ENCODE peak calls at places on chromosomes 5 and 9, in five cellular contexts. A, X, O, N and V are unnamed samples.

GRCh38 chr5:179227578-179228311 is 117.5 kb downstream of the ADAMTS2 start:
- DNase-seq in A (no peak), O (no peak), X (peak), N (no peak), V (no peak)

GRCh38 chr9:38208206-38208901 is 139.3 kb upstream of the SHB start:
- DNase-seq in O (peak), X (no peak), N (no peak), A (no peak), V (no peak)

GRCh38 chr9:109852561-109852960 is 72.6 kb downstream of the PALM2AKAP2 start:
- DNase-seq in O (no peak), A (no peak), X (no peak), N (no peak), V (no peak)

GRCh38 chr9:104073770-104074133 is 20.4 kb upstream of the SMC2 start:
- DNase-seq in X (no peak), N (no peak), A (no peak), O (no peak), V (no peak)

GRCh38 chr9:125701351-125701750 is 5.7 kb downstream of the MAPKAP1 start:
- DNase-seq in A (no peak), X (no peak), O (no peak), N (no peak), V (no peak)

GRCh38 chr5:83049370-83049863 is 27.8 kb downstream of the TMEM167A start:
- DNase-seq in O (no peak), N (no peak), X (no peak), A (no peak), V (no peak)

GRCh38 chr9:135239100-135239768 is 151.8 kb downstream of the OLFM1 start:
- DNase-seq in N (no peak), X (peak), A (no peak), O (no peak), V (no peak)

GRCh38 chr5:168528521-168529360 is at the start of gene FBLL1:
- DNase-seq in N (peak), X (no peak), A (no peak), O (peak), V (peak)

DNA sequence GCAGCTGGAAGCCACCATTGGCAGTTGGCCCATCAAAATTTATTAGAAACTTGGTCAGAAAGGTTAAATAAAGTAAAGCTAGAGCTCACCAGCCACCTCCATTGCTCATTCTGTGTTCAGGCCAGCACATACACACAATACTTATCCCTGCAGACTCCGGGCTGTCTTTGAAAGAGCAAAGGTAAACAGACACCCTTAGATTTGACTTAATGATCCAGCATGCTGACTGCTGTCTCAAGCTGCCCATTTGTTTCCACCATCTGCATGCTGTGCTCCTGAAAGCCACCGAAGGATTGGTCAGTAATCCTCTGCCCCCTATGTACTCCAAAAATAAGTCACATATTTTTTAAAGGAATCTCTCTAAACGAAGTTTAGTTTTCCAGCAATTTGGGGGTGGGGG is 1059.8 kb upstream of the DMAC1 start:
- DNase-seq in A (no peak), O (peak), X (no peak), N (no peak), V (no peak)
- H3K4me3 ChIP-seq in A (no peak), O (peak), X (no peak), N (no peak), V (no peak)

DNA sequence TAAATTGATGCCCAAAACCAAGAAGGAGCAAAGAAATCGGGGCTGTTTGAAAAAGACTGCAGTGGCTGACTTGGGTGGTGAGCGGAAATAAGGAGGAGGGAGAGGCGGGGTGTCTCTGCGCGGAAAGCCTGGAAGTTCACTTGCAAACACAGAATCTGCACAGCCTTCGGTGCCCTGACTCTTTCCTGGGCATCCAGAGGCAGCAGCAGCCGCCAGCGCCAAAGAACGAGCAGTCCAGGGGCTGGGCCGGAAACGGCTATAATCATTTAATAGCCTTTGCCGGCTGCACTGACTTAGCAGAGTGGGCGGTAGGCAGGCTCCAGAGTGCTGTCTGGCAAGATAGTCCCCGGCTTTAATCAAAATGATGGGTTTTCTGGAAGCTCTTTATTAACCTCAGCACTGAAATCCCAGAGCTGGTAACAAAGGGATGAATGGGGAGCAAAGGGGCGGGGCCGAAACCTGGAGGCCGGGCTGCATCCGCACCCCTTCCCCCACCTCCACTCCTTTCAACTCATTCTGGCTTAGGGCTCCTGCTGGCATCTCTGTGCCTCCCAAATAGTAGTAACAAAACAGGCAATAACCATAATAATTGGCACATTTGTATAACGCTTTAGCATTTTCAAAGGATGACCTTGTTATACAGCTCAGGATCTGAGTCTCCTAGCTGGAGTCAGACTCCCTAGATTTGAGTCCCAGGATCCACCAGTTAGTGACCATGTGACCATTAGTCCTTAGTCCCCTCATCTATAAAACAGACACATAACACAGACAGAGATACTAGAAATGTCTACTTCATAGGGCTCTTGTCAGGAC is 35.8 kb downstream of the PCDHAC2 start:
- DNase-seq in O (peak), X (no peak), A (peak), N (no peak), V (no peak)
- H3K4me3 ChIP-seq in O (peak), X (peak), A (peak), N (no peak), V (no peak)

GRCh38 chr5:149247726-149248125 is 23.9 kb upstream of the AFAP1L1 start:
- DNase-seq in N (no peak), O (no peak), X (no peak), A (no peak), V (no peak)
- H3K4me3 ChIP-seq in N (no peak), O (no peak), X (no peak), A (no peak), V (no peak)

GRCh38 chr5:8601831-8602354 is 732.9 kb downstream of the MTRR start:
- DNase-seq in N (no peak), A (no peak), X (no peak), O (no peak), V (no peak)
- H3K4me3 ChIP-seq in N (no peak), A (no peak), X (no peak), O (no peak), V (no peak)

DNA sequence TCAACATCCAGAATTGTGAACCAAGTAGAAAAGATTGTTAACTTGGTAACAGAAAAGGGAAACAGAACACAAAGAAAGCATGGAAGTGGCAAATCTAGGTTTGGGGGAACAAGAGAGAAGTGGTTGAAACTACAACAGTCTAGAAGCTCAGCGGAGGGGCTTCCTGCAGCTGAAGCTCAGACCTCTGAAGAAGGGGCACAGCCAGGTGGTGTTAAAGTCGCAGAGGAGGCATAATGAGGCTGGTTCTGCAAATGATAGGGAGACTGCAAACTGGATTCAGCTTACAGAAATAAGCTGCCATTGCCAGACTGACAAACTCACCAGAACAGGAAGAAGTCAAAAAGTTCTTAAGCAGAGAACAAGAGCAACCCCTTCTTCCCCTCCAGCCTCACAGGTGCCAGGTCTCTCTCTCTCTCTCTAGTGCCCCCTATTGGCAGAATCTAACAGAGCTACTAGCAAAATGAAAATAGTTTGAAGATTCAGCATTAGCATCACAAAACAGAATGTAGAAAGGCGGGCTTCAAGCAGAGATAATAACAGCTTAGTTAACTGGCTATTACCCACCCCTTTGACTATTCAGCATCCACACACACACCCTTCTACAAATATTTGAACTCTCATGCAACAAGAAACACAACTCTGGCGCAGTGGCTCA is 76.7 kb downstream of the GRAMD2B start:
- DNase-seq in A (peak), O (peak), N (no peak), X (no peak), V (no peak)
- H3K4me3 ChIP-seq in A (no peak), O (no peak), N (no peak), X (no peak), V (no peak)

GRCh38 chr9:97635026-97635425 is 1.4 kb downstream of the NCBP1 start:
- DNase-seq in N (no peak), O (no peak), A (no peak), X (no peak), V (no peak)
- H3K4me3 ChIP-seq in N (peak), O (peak), A (peak), X (peak), V (peak)

GRCh38 chr9:137253717-137254623 is 1.2 kb upstream of the NELFB start:
- DNase-seq in O (peak), X (no peak), N (no peak), A (no peak), V (no peak)

GRCh38 chr9:137254624-137255447 is at the start of gene NELFB:
- DNase-seq in X (peak), N (peak), A (no peak), O (peak), V (peak)

GRCh38 chr9:137251194-137251461 is at the start of gene STPG3:
- DNase-seq in A (no peak), N (no peak), O (no peak), X (no peak), V (no peak)

GRCh38 chr9:137251490-137252268 is 593 bp downstream of the STPG3 start:
- DNase-seq in N (no peak), X (no peak), A (no peak), O (no peak), V (no peak)

GRCh38 chr9:137252555-137253506 is 1.7 kb downstream of the STPG3 start:
- DNase-seq in X (no peak), O (peak), A (no peak), N (no peak), V (no peak)
- H3K4me3 ChIP-seq in X (no peak), O (no peak), A (no peak), N (no peak), V (no peak)

DNA sequence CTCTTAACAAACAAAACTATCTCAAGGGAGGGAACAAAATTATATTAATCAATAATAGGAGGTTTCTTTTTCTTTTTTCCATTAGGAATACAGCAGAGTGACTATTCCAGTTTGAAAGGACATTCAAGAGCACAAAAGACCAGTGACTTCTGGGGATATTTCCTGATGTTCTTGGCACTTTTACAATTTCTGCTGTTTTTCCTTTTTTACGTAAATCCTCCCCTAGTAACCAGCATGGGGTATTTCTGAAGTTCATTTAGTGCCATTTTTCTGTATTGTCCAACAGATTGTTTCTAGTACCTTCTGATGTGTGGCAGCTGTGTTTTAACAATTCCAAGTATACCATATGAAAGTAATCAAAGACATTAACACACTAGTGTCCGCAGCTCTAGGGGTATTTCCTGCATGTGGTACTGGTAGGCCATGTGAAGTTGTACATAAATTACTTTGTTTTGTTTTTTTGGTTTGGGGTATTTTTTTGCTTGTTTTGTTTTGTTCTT is 53.1 kb upstream of the SMARCA2 start:
- DNase-seq in N (no peak), X (no peak), A (no peak), O (no peak), V (no peak)
- H3K4me3 ChIP-seq in N (no peak), X (no peak), A (no peak), O (no peak), V (no peak)

GRCh38 chr5:149406979-149407306 is 27.9 kb upstream of the IL17B start:
- DNase-seq in N (no peak), X (no peak), A (no peak), O (no peak), V (no peak)
- H3K4me3 ChIP-seq in N (no peak), X (peak), A (no peak), O (no peak), V (no peak)

DNA sequence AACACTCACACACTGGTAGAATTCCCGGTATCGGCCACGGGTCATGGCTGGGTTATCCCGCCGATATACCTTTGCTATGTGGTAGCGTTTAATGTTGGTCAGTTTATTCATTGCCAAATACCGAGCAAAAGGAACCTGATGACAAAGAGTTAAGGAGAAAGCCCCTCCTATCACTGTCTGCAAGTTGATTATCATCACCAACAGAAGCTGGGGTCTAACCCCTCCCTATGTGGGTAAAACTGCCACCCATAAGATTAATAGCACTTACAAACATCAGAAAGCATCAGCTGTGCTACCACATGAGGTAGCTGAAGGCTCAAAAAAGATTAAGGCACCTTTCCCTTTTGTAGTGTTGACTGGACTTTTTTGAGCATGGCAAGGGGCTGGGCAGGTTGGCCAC is 5.6 kb upstream of the DND1 start:
- DNase-seq in N (no peak), A (no peak), X (no peak), O (no peak), V (no peak)
- H3K4me3 ChIP-seq in N (no peak), A (no peak), X (no peak), O (no peak), V (no peak)